ENCODE peak calls at places on chromosomes 1 and 21, in five cellular contexts. O is AG10803, H is A549, G is esophagus squamous epithelium, M is neural progenitor cell. N is an unnamed sample.

GRCh38 chr1:3890389-3891328 is 9.4 kb downstream of the C1orf174 start:
- DNase-seq in G (no peak), H (no peak), O (no peak), M (no peak), N (no peak)

GRCh38 chr1:115069186-115069585 is 20.1 kb downstream of the TSPAN2 start:
- DNase-seq in M (no peak), H (no peak), G (no peak), O (peak), N (no peak)

GRCh38 chr1:36351222-36351977 is 28.0 kb upstream of the EVA1B start:
- DNase-seq in H (peak), M (peak), G (no peak), O (peak), N (no peak)

GRCh38 chr1:218660678-218661053 is 315.5 kb downstream of the TGFB2 start:
- DNase-seq in H (peak), O (peak), M (no peak), G (no peak), N (no peak)

GRCh38 chr21:28771790-28772501 is 220.7 kb downstream of the LTN1 start:
- DNase-seq in H (no peak), M (no peak), G (no peak), O (peak), N (no peak)

GRCh38 chr1:236608930-236609726 is 4.8 kb upstream of the HEATR1 start:
- DNase-seq in H (peak), M (peak), G (no peak), O (peak), N (no peak)

GRCh38 chr1:20661235-20662109 is at the start of gene DDOST:
- DNase-seq in G (peak), M (peak), O (peak), H (peak), N (peak)

GRCh38 chr1:226691257-226691656 is 47.8 kb downstream of the ITPKB start:
- DNase-seq in G (no peak), M (no peak), H (no peak), O (no peak), N (no peak)

GRCh38 chr1:215833936-215834729 is 267.0 kb downstream of the KCTD3 start:
- DNase-seq in O (peak), M (no peak), H (no peak), G (no peak), N (no peak)

GRCh38 chr1:152977614-152978013 is 6.3 kb upstream of the SPRR1A start:
- DNase-seq in M (no peak), H (no peak), O (no peak), G (no peak), N (no peak)

GRCh38 chr1:2248854-2249558 is 20.9 kb downstream of the SKI start:
- DNase-seq in H (no peak), O (no peak), M (no peak), G (no peak), N (no peak)

GRCh38 chr1:25658791-25659431 is 42.3 kb downstream of the MAN1C1 start:
- DNase-seq in H (no peak), G (no peak), M (no peak), O (peak), N (no peak)

GRCh38 chr1:235841938-235842545 is 24.7 kb downstream of the LYST start:
- DNase-seq in O (no peak), G (no peak), H (no peak), M (no peak), N (no peak)

GRCh38 chr1:212700892-212701819 is 1.5 kb upstream of the BATF3 start:
- DNase-seq in G (no peak), O (peak), M (peak), H (peak), N (no peak)

GRCh38 chr1:6614019-6614952 is 755 bp downstream of the PHF13 start:
- DNase-seq in M (peak), H (no peak), G (no peak), O (peak), N (no peak)

GRCh38 chr1:208203127-208203847 is 40.9 kb downstream of the PLXNA2 start:
- DNase-seq in H (peak), G (no peak), O (peak), M (no peak), N (no peak)

GRCh38 chr1:37478451-37478871 is 4.1 kb downstream of the ZC3H12A start:
- DNase-seq in M (no peak), G (no peak), O (peak), H (no peak), N (no peak)

GRCh38 chr1:210747890-210748289 is 386.1 kb downstream of the KCNH1 start:
- DNase-seq in G (no peak), M (no peak), H (no peak), O (no peak), N (no peak)

DNA sequence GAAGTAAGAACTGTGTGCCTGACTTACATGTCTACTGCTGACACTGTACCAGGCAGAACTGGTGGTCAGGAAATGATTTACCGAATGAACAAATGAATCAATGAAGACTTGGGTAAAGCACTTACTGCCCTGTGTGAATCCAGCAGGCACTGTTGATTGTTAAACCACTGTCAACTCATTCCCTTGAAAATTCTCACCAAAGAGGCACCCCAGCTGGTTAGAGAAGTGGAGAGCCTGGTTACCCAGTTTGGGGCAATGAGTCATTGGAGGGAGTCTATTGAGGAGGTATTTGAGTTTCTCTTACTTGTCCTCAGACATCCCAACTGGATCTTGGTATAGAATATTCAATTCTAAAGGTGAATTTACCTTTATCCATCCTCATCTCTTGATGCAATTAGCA is 34.2 kb downstream of the JUN start:
- DNase-seq in M (no peak), O (no peak), H (no peak), G (no peak), N (no peak)
- H3K4me3 ChIP-seq in M (no peak), O (no peak), H (no peak), G (no peak), N (no peak)

DNA sequence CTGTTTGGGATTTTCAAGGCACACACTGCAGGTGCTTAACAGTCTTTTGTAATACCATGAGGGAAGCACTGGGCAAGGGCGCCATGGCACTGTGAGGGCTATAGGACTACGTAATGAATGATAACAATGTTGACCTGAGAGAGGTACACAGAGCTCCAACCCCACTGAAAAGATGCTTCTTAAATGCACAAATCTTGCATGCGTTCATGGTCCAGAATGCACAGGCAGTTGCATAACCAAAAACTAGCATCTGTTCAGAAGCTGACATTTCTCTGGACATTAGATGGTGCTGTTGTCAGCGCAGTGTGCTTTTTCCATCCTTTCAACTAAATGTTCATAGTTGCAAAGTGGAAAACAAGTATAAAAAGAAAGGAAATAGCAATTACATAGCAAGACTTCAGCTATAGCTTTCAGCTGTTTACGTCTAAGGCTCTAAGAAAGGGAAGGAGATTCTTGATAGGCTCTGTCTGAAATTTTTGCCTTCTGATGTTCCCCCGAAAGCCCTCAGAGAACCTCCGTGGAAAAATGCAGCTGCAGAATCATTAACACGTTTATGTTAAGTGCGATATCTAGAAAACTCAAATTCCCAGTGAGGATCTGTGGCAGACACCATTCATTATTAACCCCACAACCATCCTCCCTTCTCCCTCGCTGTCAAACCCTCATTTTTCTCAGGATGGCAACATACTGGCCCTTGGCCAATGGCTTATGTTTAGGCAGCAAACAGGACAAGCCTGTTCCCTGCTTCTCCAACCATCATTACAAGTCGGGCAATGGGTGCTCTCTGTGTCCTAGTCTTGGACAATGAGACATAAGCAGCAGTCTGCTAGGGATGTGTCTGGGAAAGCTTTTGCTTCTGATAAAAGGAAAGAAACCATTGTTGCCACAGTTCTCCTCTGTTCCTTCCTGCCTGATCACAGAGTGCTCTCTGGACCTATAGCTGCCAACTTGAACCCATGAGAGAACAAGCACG is 8.2 kb upstream of the TARBP1 start:
- DNase-seq in O (peak), G (no peak), M (no peak), H (peak), N (no peak)
- TF ChIP-seq CTCF in O (peak), G (peak), M (peak), H (peak), N (peak)

GRCh38 chr1:161031874-161032273 is 6.9 kb downstream of the TSTD1 start:
- DNase-seq in G (no peak), O (no peak), M (no peak), H (no peak), N (no peak)
- H3K4me3 ChIP-seq in G (no peak), O (no peak), M (no peak), H (no peak), N (no peak)

GRCh38 chr1:110340207-110340468 is 961 bp downstream of the RBM15 start:
- DNase-seq in O (no peak), M (no peak), G (no peak), H (peak), N (no peak)

GRCh38 chr1:110338200-110339039 is 757 bp upstream of the RBM15 start:
- DNase-seq in M (peak), G (peak), O (peak), H (peak), N (peak)

GRCh38 chr1:110341146-110341871 is 2.1 kb downstream of the RBM15 start:
- DNase-seq in O (no peak), M (no peak), G (no peak), H (no peak), N (no peak)

GRCh38 chr1:110339040-110339426 is at the start of gene RBM15:
- DNase-seq in M (peak), H (peak), O (peak), G (peak), N (peak)

GRCh38 chr1:110339427-110340206 is 440 bp downstream of the RBM15 start:
- DNase-seq in M (peak), H (peak), O (peak), G (no peak), N (peak)
- TF ChIP-seq CTCF in M (peak), H (no peak), O (peak), G (peak), N (peak)

GRCh38 chr1:151590961-151591360 is 20.9 kb upstream of the SNX27 start:
- DNase-seq in G (no peak), H (no peak), O (no peak), M (no peak), N (no peak)

GRCh38 chr1:151596166-151596933 is 15.5 kb upstream of the SNX27 start:
- DNase-seq in H (peak), M (no peak), G (no peak), O (no peak), N (no peak)

DNA sequence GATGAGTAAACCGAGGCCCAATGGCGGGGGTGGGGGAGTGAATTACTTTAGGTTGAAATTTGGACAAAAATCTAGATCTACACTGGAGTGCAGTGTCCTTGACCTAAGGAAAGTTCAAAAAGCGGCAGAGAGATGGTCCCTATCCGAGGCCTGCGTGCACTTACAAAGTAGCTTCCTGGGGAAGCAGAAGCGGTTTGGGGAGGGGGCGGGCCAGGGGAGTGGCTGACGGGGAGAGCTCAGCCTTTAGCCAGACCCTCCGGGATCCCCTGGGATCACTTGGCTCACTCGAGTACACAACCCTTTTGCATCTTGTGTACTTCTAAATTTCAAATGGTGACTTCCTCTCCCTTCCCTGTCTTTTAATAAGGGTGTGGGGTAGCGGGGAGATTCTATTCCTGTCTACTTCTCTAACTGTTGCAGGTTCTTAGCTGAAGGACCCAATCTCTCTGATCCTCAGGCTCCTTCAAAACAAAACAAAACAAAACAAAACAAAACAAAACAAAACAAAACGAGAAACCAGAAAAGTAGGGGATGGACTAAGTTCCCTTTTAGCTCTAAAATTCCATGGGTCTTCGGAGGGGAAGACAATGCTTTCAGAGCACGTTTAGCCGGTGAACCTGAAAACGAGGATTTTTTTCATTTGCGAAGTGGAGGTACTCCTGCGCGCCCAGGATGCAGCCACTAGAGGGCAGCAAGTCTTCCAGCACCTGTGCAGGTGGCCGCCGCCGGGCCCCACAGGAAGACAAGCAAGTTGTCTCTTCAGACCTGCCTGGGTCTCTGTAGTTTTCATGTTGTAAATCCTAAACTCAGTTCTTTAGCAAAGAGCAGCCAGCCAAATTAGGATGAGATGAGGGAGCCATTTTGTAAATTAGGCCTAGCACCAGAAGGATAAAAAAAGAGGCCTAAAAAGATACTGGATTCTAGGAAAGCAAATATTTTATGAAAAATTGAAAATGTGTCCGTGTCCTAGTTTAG is 17.9 kb upstream of the SNX27 start:
- DNase-seq in G (no peak), M (peak), H (peak), O (peak), N (no peak)
- H3K4me3 ChIP-seq in G (no peak), M (peak), H (no peak), O (no peak), N (no peak)

GRCh38 chr1:26994772-26995625 is 1.5 kb downstream of the TRNP1 start:
- DNase-seq in H (no peak), O (no peak), M (no peak), G (no peak), N (no peak)
- TF ChIP-seq CTCF in H (no peak), O (no peak), M (no peak), G (no peak), N (no peak)

GRCh38 chr1:53602376-53602775 is 136.6 kb downstream of the GLIS1 start:
- DNase-seq in O (no peak), G (no peak), H (no peak), M (no peak), N (no peak)

GRCh38 chr1:53605181-53605580 is 133.8 kb downstream of the GLIS1 start:
- DNase-seq in M (no peak), O (no peak), H (no peak), G (no peak), N (no peak)

GRCh38 chr1:53601867-53602266 is 137.1 kb downstream of the GLIS1 start:
- DNase-seq in M (no peak), O (no peak), G (no peak), H (no peak), N (no peak)

GRCh38 chr1:53604291-53604919 is 134.6 kb downstream of the GLIS1 start:
- DNase-seq in G (no peak), H (no peak), O (no peak), M (no peak), N (no peak)

DNA sequence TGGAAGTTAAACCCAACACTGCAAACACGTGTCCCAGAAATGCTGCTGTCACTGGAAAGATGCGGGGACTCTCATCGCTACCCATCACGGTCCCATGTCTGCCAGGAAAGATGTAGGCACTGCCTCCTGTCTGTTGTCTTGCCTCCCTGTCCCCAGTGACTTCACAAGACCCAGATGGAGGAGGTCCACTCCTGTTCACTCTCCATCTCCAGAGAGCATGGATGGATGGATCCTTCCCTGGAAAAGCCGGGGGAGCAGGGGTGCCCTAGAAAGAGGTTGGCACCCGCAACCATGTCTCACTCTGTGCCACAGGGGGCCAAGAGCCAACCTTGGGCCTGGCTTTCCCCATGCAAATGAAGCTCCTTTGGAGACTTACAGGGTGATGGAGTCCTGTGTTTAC is 135.5 kb downstream of the GLIS1 start:
- DNase-seq in O (no peak), G (no peak), M (no peak), H (no peak), N (no peak)
- H3K4me3 ChIP-seq in O (no peak), G (no peak), M (no peak), H (no peak), N (no peak)

GRCh38 chr1:87450136-87450535 is 121.5 kb downstream of the LMO4 start:
- DNase-seq in H (no peak), O (no peak), G (no peak), M (no peak), N (no peak)

GRCh38 chr1:87452648-87453047 is 124.0 kb downstream of the LMO4 start:
- DNase-seq in H (no peak), O (no peak), G (no peak), M (no peak), N (no peak)

GRCh38 chr1:87451229-87451900 is 122.7 kb downstream of the LMO4 start:
- DNase-seq in H (no peak), M (no peak), O (peak), G (no peak), N (no peak)

GRCh38 chr1:87449348-87449963 is 120.8 kb downstream of the LMO4 start:
- DNase-seq in O (no peak), H (no peak), M (no peak), G (peak), N (peak)

DNA sequence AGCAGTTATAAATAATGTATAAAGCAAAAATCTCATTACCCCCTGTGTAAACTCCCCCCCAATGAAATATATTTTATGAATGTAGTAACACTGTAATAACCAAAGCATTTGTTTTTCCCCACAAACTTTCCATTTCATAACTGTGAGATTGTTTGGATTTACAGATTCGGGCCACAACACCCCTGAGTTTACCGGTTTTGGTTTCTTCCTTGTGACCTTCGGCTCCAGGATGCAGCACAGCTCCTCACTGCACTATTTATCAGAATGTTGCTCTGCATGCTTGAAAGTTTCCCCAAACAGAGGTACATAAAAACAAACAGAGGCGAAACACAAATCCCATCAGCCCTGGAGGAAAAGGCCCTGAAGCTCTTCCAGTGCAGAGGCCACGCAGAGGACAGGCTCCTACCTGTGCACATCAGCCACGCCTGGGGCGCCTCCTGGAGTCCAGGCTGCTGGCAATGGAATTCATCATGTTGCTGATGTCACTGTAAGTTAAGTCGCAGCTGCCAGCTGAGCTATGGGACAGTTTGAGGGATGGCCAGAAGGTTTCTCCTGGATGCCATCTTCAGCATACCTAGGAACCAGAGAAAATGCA is 122.0 kb downstream of the LMO4 start:
- DNase-seq in G (no peak), H (no peak), M (peak), O (no peak), N (no peak)
- TF ChIP-seq CTCF in G (no peak), H (no peak), M (peak), O (no peak), N (peak)

DNA sequence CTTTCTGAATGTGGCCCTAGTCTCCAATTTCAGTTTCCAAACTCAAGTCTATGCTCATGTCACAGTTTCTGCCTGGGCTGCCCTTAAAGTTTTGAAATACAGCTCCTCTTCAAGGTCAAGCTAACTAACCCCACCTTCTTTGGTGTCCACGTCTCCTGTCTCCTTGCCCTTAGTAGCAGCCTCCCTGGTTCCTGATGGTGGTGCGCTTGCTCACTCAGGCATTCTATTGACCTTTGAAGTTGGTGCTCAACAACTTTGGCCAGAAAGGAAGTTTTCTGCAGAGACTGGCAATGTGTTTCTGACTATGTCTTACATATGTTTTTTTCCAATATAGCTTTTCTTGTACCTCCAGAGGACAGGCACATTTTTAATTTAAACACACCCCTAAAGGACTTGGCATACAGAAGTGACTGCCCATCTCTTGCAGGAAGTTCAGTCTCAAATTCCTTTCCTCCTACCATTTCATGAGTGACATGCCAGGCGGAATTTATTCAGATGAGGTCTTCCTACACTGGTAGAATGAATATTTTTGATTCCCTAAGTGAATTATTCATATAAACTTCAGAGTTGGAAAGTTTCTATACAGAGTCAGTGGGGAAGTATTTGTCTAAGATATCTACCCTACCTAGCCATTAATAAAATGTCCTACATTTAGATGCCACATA is 364.3 kb upstream of the USP24 start:
- DNase-seq in G (no peak), O (no peak), M (no peak), H (no peak), N (no peak)
- H3K4me3 ChIP-seq in G (no peak), O (no peak), M (no peak), H (no peak), N (no peak)

N was measured in GM12864.